ENCODE peak calls at places on chromosomes 7 and 10, in ten cellular contexts. One of them, this sample, is unnamed.

GRCh38 chr10:114632869-114633715 is 25.0 kb downstream of the ABLIM1 start:
- DNase-seq in CD8-positive, alpha-beta T cell: no peak
- DNase-seq in hepatocyte: peak
- DNase-seq in naive thymus-derived CD8-positive, alpha-beta T cell: no peak
- DNase-seq in NCI-H1105 treated with DMSO at 0.1 percent for 48 hours: no peak
- DNase-seq in esophagus muscularis mucosa: no peak
- DNase-seq in renal cortical epithelial cell: peak
- DNase-seq in dorsolateral prefrontal cortex: peak
- DNase-seq in transverse colon: no peak
- DNase-seq in RCC 7860: peak
- DNase-seq in this sample: peak

GRCh38 chr7:18623389-18623788 is 127.8 kb downstream of the HDAC9 start:
- DNase-seq in CD8-positive, alpha-beta T cell: no peak
- DNase-seq in hepatocyte: no peak
- DNase-seq in naive thymus-derived CD8-positive, alpha-beta T cell: no peak
- DNase-seq in NCI-H1105 treated with DMSO at 0.1 percent for 48 hours: no peak
- DNase-seq in esophagus muscularis mucosa: no peak
- DNase-seq in renal cortical epithelial cell: peak
- DNase-seq in dorsolateral prefrontal cortex: no peak
- DNase-seq in transverse colon: no peak
- DNase-seq in RCC 7860: peak
- DNase-seq in this sample: no peak

GRCh38 chr10:78454123-78454645 is 420.5 kb downstream of the RPS24 start:
- DNase-seq in CD8-positive, alpha-beta T cell: no peak
- DNase-seq in hepatocyte: no peak
- DNase-seq in naive thymus-derived CD8-positive, alpha-beta T cell: no peak
- DNase-seq in NCI-H1105 treated with DMSO at 0.1 percent for 48 hours: no peak
- DNase-seq in esophagus muscularis mucosa: no peak
- DNase-seq in renal cortical epithelial cell: no peak
- DNase-seq in dorsolateral prefrontal cortex: no peak
- DNase-seq in transverse colon: no peak
- DNase-seq in RCC 7860: no peak
- DNase-seq in this sample: no peak

GRCh38 chr7:74479066-74479781 is 25.5 kb downstream of the GTF2IRD1 start:
- DNase-seq in CD8-positive, alpha-beta T cell: no peak
- DNase-seq in hepatocyte: no peak
- DNase-seq in naive thymus-derived CD8-positive, alpha-beta T cell: no peak
- DNase-seq in NCI-H1105 treated with DMSO at 0.1 percent for 48 hours: peak
- DNase-seq in esophagus muscularis mucosa: no peak
- DNase-seq in renal cortical epithelial cell: peak
- DNase-seq in dorsolateral prefrontal cortex: no peak
- DNase-seq in transverse colon: peak
- DNase-seq in RCC 7860: peak
- DNase-seq in this sample: no peak

GRCh38 chr10:22246680-22247391 is 29.0 kb upstream of the EBLN1 start:
- DNase-seq in CD8-positive, alpha-beta T cell: no peak
- DNase-seq in hepatocyte: peak
- DNase-seq in naive thymus-derived CD8-positive, alpha-beta T cell: no peak
- DNase-seq in NCI-H1105 treated with DMSO at 0.1 percent for 48 hours: no peak
- DNase-seq in esophagus muscularis mucosa: no peak
- DNase-seq in renal cortical epithelial cell: peak
- DNase-seq in dorsolateral prefrontal cortex: no peak
- DNase-seq in transverse colon: no peak
- DNase-seq in RCC 7860: peak
- DNase-seq in this sample: no peak

GRCh38 chr7:105759670-105760548 is 116.5 kb downstream of the ATXN7L1 start:
- DNase-seq in CD8-positive, alpha-beta T cell: no peak
- DNase-seq in hepatocyte: peak
- DNase-seq in naive thymus-derived CD8-positive, alpha-beta T cell: no peak
- DNase-seq in NCI-H1105 treated with DMSO at 0.1 percent for 48 hours: peak
- DNase-seq in esophagus muscularis mucosa: no peak
- DNase-seq in renal cortical epithelial cell: peak
- DNase-seq in dorsolateral prefrontal cortex: peak
- DNase-seq in transverse colon: peak
- DNase-seq in RCC 7860: peak
- DNase-seq in this sample: no peak

GRCh38 chr7:30920021-30920583 is 8.4 kb downstream of the AQP1 start:
- DNase-seq in CD8-positive, alpha-beta T cell: no peak
- DNase-seq in hepatocyte: no peak
- DNase-seq in naive thymus-derived CD8-positive, alpha-beta T cell: no peak
- DNase-seq in NCI-H1105 treated with DMSO at 0.1 percent for 48 hours: no peak
- DNase-seq in esophagus muscularis mucosa: no peak
- DNase-seq in renal cortical epithelial cell: no peak
- DNase-seq in dorsolateral prefrontal cortex: no peak
- DNase-seq in transverse colon: peak
- DNase-seq in RCC 7860: no peak
- DNase-seq in this sample: no peak

GRCh38 chr10:93208717-93209464 is 135.2 kb downstream of the CYP26A1 start:
- DNase-seq in CD8-positive, alpha-beta T cell: no peak
- DNase-seq in hepatocyte: no peak
- DNase-seq in naive thymus-derived CD8-positive, alpha-beta T cell: no peak
- DNase-seq in NCI-H1105 treated with DMSO at 0.1 percent for 48 hours: no peak
- DNase-seq in esophagus muscularis mucosa: peak
- DNase-seq in renal cortical epithelial cell: peak
- DNase-seq in dorsolateral prefrontal cortex: no peak
- DNase-seq in transverse colon: no peak
- DNase-seq in RCC 7860: peak
- DNase-seq in this sample: no peak

GRCh38 chr10:32004161-32004591 is 52.0 kb downstream of the KIF5B start:
- DNase-seq in CD8-positive, alpha-beta T cell: no peak
- DNase-seq in hepatocyte: peak
- DNase-seq in naive thymus-derived CD8-positive, alpha-beta T cell: no peak
- DNase-seq in NCI-H1105 treated with DMSO at 0.1 percent for 48 hours: no peak
- DNase-seq in esophagus muscularis mucosa: no peak
- DNase-seq in renal cortical epithelial cell: no peak
- DNase-seq in dorsolateral prefrontal cortex: peak
- DNase-seq in transverse colon: peak
- DNase-seq in RCC 7860: no peak
- DNase-seq in this sample: peak

GRCh38 chr10:116873134-116873533 is 23.8 kb downstream of the ENO4 start:
- DNase-seq in CD8-positive, alpha-beta T cell: no peak
- DNase-seq in hepatocyte: no peak
- DNase-seq in naive thymus-derived CD8-positive, alpha-beta T cell: no peak
- DNase-seq in NCI-H1105 treated with DMSO at 0.1 percent for 48 hours: no peak
- DNase-seq in esophagus muscularis mucosa: no peak
- DNase-seq in renal cortical epithelial cell: no peak
- DNase-seq in dorsolateral prefrontal cortex: no peak
- DNase-seq in transverse colon: no peak
- DNase-seq in RCC 7860: no peak
- DNase-seq in this sample: no peak

GRCh38 chr10:69693886-69694285 is 63.8 kb downstream of the FAM241B start:
- DNase-seq in CD8-positive, alpha-beta T cell: no peak
- DNase-seq in hepatocyte: no peak
- DNase-seq in naive thymus-derived CD8-positive, alpha-beta T cell: no peak
- DNase-seq in NCI-H1105 treated with DMSO at 0.1 percent for 48 hours: no peak
- DNase-seq in esophagus muscularis mucosa: no peak
- DNase-seq in renal cortical epithelial cell: no peak
- DNase-seq in dorsolateral prefrontal cortex: no peak
- DNase-seq in transverse colon: no peak
- DNase-seq in RCC 7860: no peak
- DNase-seq in this sample: no peak